ENCODE peak calls at places on chromosomes 5 and 9, in four cellular contexts. V is lower lobe of right lung, U is GM06990, W is neural crest cell. O is an unnamed sample.

GRCh38 chr5:73274870-73275756 is 102.1 kb downstream of the TMEM174 start:
- DNase-seq in V (no peak), U (no peak), W (no peak), O (no peak)

GRCh38 chr5:124746252-124746915 is at the start of gene ZNF608:
- DNase-seq in V (no peak), U (no peak), W (no peak), O (no peak)

GRCh38 chr5:62083247-62083646 is 222.8 kb upstream of the KIF2A start:
- DNase-seq in V (peak), U (no peak), W (no peak), O (no peak)

GRCh38 chr9:18472915-18473314 is 1.0 kb upstream of the ADAMTSL1 start:
- DNase-seq in V (no peak), U (no peak), W (no peak), O (no peak)

GRCh38 chr9:114308361-114308950 is 14.4 kb upstream of the ORM1 start:
- DNase-seq in V (no peak), U (no peak), W (no peak), O (no peak)

GRCh38 chr5:12691330-12691729 is 787.1 kb upstream of the CTNND2 start:
- DNase-seq in V (no peak), U (no peak), W (no peak), O (no peak)

GRCh38 chr9:116574027-116574679 is 113.0 kb upstream of the TRIM32 start:
- DNase-seq in V (no peak), U (no peak), W (no peak), O (no peak)

GRCh38 chr9:20504930-20505329 is 117.4 kb downstream of the MLLT3 start:
- DNase-seq in V (no peak), U (no peak), W (no peak), O (no peak)

GRCh38 chr9:37407468-37407867 is 15.0 kb upstream of the GRHPR start:
- DNase-seq in V (no peak), U (no peak), W (no peak), O (no peak)
- TF ChIP-seq CTCF in V (no peak), U (peak), W (no peak), O (no peak)

GRCh38 chr5:104734046-104734445 is 1171.5 kb upstream of the NUDT12 start:
- DNase-seq in V (no peak), U (no peak), W (no peak), O (no peak)
- TF ChIP-seq CTCF in V (no peak), U (no peak), W (no peak), O (no peak)

GRCh38 chr9:38133595-38133994 is 64.6 kb upstream of the SHB start:
- DNase-seq in V (no peak), U (no peak), W (no peak), O (no peak)
- TF ChIP-seq CTCF in V (no peak), U (peak), W (peak), O (no peak)

GRCh38 chr5:103523319-103523718 is 39.3 kb downstream of the NUDT12 start:
- DNase-seq in V (no peak), U (no peak), W (no peak), O (no peak)

GRCh38 chr5:103514381-103514780 is 48.2 kb downstream of the NUDT12 start:
- DNase-seq in V (no peak), U (no peak), W (no peak), O (no peak)

GRCh38 chr5:103525366-103525765 is 37.2 kb downstream of the NUDT12 start:
- DNase-seq in V (no peak), U (no peak), W (no peak), O (no peak)

GRCh38 chr5:103522586-103522985 is 40.0 kb downstream of the NUDT12 start:
- DNase-seq in V (no peak), U (no peak), W (no peak), O (no peak)

GRCh38 chr5:103519550-103519949 is 43.0 kb downstream of the NUDT12 start:
- DNase-seq in V (no peak), U (no peak), W (no peak), O (no peak)
- TF ChIP-seq CTCF in V (no peak), U (peak), W (peak), O (no peak)

GRCh38 chr5:35218981-35219380 is 11.3 kb downstream of the PRLR start:
- DNase-seq in V (no peak), U (no peak), W (no peak), O (no peak)

GRCh38 chr5:35209862-35210261 is 20.4 kb downstream of the PRLR start:
- DNase-seq in V (no peak), U (no peak), W (no peak), O (no peak)

GRCh38 chr5:35212006-35212982 is 18.0 kb downstream of the PRLR start:
- DNase-seq in V (no peak), U (peak), W (no peak), O (no peak)

GRCh38 chr5:35214051-35214450 is 16.2 kb downstream of the PRLR start:
- DNase-seq in V (no peak), U (no peak), W (no peak), O (no peak)

GRCh38 chr5:35213608-35214007 is 16.7 kb downstream of the PRLR start:
- DNase-seq in V (no peak), U (no peak), W (no peak), O (no peak)
- TF ChIP-seq CTCF in V (no peak), U (peak), W (no peak), O (no peak)

O was measured in GM20000.